ENCODE peak calls at places on chromosome 17, in nine cellular contexts. Y is Right ventricle myocardium superior; Z is sciatic nerve; O is IMR-90; S is aorta; H is activated T-cell treated with anti-CD3 and anti-CD28 coated beads, Interleukin-2, amount 50 U/mL, for 72 hours; R is left colon; G is body of pancreas; I is K562. L is an unnamed sample.

GRCh38 chr17:67725232-67726206 is 7.8 kb downstream of the NOL11 start:
- ATAC-seq in Y (no peak), Z (no peak), O (no peak), S (no peak), H (no peak), R (no peak), G (no peak), I (no peak), L (no peak)

GRCh38 chr17:75183999-75184884 is 1.5 kb upstream of the SUMO2 start:
- ATAC-seq in Y (no peak), Z (no peak), O (no peak), S (no peak), H (no peak), R (no peak), G (no peak), I (peak), L (no peak)

GRCh38 chr17:3904486-3904885 is 11.6 kb upstream of the CAMKK1 start:
- ATAC-seq in Y (no peak), Z (no peak), O (no peak), S (no peak), H (no peak), R (no peak), G (peak), I (no peak), L (peak)

GRCh38 chr17:8496081-8496480 is 60.4 kb downstream of the NDEL1 start:
- ATAC-seq in Y (no peak), Z (no peak), O (no peak), S (no peak), H (no peak), R (no peak), G (no peak), I (no peak), L (no peak)

GRCh38 chr17:82334622-82335394 is 1.2 kb upstream of the SECTM1 start:
- ATAC-seq in Y (peak), Z (peak), O (peak), S (no peak), H (no peak), R (peak), G (peak), I (no peak), L (no peak)

GRCh38 chr17:47205419-47205963 is 3.7 kb upstream of the MYL4 start:
- ATAC-seq in Y (peak), Z (peak), O (peak), S (peak), H (peak), R (peak), G (peak), I (no peak), L (peak)

GRCh38 chr17:42290577-42290976 is 2.3 kb downstream of the STAT5A start:
- ATAC-seq in Y (no peak), Z (no peak), O (no peak), S (no peak), H (no peak), R (no peak), G (no peak), I (no peak), L (no peak)

GRCh38 chr17:49703557-49704277 is 4.0 kb downstream of the SLC35B1 start:
- ATAC-seq in Y (peak), Z (no peak), O (no peak), S (no peak), H (no peak), R (peak), G (no peak), I (no peak), L (no peak)

GRCh38 chr17:36928450-36929125 is 8.7 kb upstream of the LHX1 start:
- ATAC-seq in Y (no peak), Z (no peak), O (no peak), S (no peak), H (no peak), R (no peak), G (no peak), I (no peak), L (no peak)

GRCh38 chr17:58375216-58375615 is 23.2 kb upstream of the SUPT4H1 start:
- ATAC-seq in Y (no peak), Z (no peak), O (no peak), S (no peak), H (no peak), R (peak), G (no peak), I (no peak), L (no peak)

GRCh38 chr17:41457656-41458055 is 9.5 kb downstream of the KRT32 start:
- ATAC-seq in Y (no peak), Z (no peak), O (no peak), S (no peak), H (no peak), R (no peak), G (no peak), I (no peak), L (no peak)

GRCh38 chr17:49592263-49592662 is 16.6 kb downstream of the NXPH3 start:
- ATAC-seq in Y (no peak), Z (no peak), O (no peak), S (no peak), H (no peak), R (no peak), G (no peak), I (no peak), L (no peak)

GRCh38 chr17:40177275-40177874 is at the start of gene RAPGEFL1:
- ATAC-seq in Y (peak), Z (peak), O (peak), S (peak), H (peak), R (peak), G (peak), I (peak), L (peak)

GRCh38 chr17:75831032-75831567 is 13.1 kb downstream of the UNC13D start:
- ATAC-seq in Y (no peak), Z (no peak), O (no peak), S (no peak), H (no peak), R (peak), G (no peak), I (no peak), L (no peak)

GRCh38 chr17:4269915-4270314 is 6.1 kb upstream of the ANKFY1 start:
- ATAC-seq in Y (peak), Z (no peak), O (no peak), S (no peak), H (no peak), R (no peak), G (no peak), I (no peak), L (no peak)

GRCh38 chr17:61402978-61403845 is 3.6 kb downstream of the TBX2 start:
- ATAC-seq in Y (no peak), Z (no peak), O (no peak), S (no peak), H (peak), R (no peak), G (no peak), I (no peak), L (no peak)

GRCh38 chr17:82888583-82889495 is 49.0 kb upstream of the ZNF750 start:
- ATAC-seq in Y (peak), Z (no peak), O (no peak), S (peak), H (no peak), R (peak), G (peak), I (no peak), L (no peak)

GRCh38 chr17:66957343-66957742 is 7.2 kb upstream of the CACNG4 start:
- ATAC-seq in Y (no peak), Z (no peak), O (no peak), S (no peak), H (no peak), R (no peak), G (no peak), I (no peak), L (no peak)

GRCh38 chr17:74881073-74881472 is 8.3 kb upstream of the FDXR start:
- ATAC-seq in Y (no peak), Z (no peak), O (no peak), S (no peak), H (no peak), R (no peak), G (no peak), I (no peak), L (no peak)

GRCh38 chr17:74157366-74157765 is 46.1 kb upstream of the RPL38 start:
- ATAC-seq in Y (no peak), Z (no peak), O (no peak), S (no peak), H (no peak), R (no peak), G (no peak), I (no peak), L (no peak)

GRCh38 chr17:81869221-81870154 is 1.6 kb downstream of the ARHGDIA start:
- ATAC-seq in Y (peak), Z (peak), O (peak), S (peak), H (no peak), R (no peak), G (no peak), I (peak), L (peak)

L was measured in stimulated activated memory B cell treated with anti-CD40 and anti-IgM and Interleukin-4, amounts not matched to agents 10 μg/mL and 1 μg/mL and 100 μg/mL, for 72 hours.